ENCODE peak calls at places on chromosomes 2 and 18, in nine cellular contexts. E is M059J; K is posterior cingulate gyrus; X is Kasumi-1; I is DMS79; M is T-helper 9 cell; T is Jurkat, Clone E6-1; U is hypothalamus; W is left kidney. S is an unnamed sample.

GRCh38 chr2:230932556-230933511 is 7.8 kb upstream of the GPR55 start:
- DNase-seq in T (no peak), K (peak; percentile 74), M (no peak), W (peak; percentile 48), I (no peak), E (no peak), U (no peak), X (peak; percentile 23), S (no peak)

GRCh38 chr2:133431289-133431688 is 137.0 kb downstream of the NCKAP5 start:
- DNase-seq in U (no peak), T (no peak), I (no peak), K (no peak), X (no peak), M (no peak), W (peak; percentile 46), E (peak; percentile 90), S (no peak)

GRCh38 chr2:179139506-179139905 is 89.6 kb upstream of the CCDC141 start:
- DNase-seq in E (no peak), W (no peak), I (no peak), K (no peak), U (no peak), T (no peak), X (no peak), M (no peak), S (no peak)

GRCh38 chr2:55910077-55910476 is 13.5 kb downstream of the EFEMP1 start:
- DNase-seq in I (no peak), W (no peak), U (no peak), M (no peak), T (no peak), K (no peak), X (no peak), E (no peak), S (no peak)

GRCh38 chr2:194696690-194697089 is 960.3 kb upstream of the SLC39A10 start:
- DNase-seq in X (no peak), M (no peak), W (no peak), I (no peak), E (no peak), K (no peak), U (no peak), T (no peak), S (no peak)

GRCh38 chr18:55585050-55585449 is 2.9 kb downstream of the TCF4 start:
- DNase-seq in M (no peak), X (no peak), W (no peak), U (no peak), E (no peak), K (no peak), T (no peak), I (no peak), S (no peak)

GRCh38 chr2:174914894-174915760 is 90.1 kb downstream of the CHN1 start:
- DNase-seq in K (peak; percentile 30), U (no peak), T (no peak), W (no peak), E (peak; percentile 5), I (peak; percentile 92), M (no peak), X (no peak), S (no peak)

GRCh38 chr2:11122380-11122779 is 32.9 kb upstream of the SLC66A3 start:
- DNase-seq in X (no peak), U (no peak), K (no peak), I (no peak), W (no peak), M (no peak), T (no peak), E (no peak), S (no peak)

GRCh38 chr2:60867848-60868247 is 13.5 kb upstream of the REL start:
- DNase-seq in M (no peak), K (no peak), I (no peak), X (peak; percentile 90), U (no peak), E (no peak), T (no peak), W (no peak), S (peak; percentile 43)

GRCh38 chr2:65294701-65295100 is 67.1 kb downstream of the ACTR2 start:
- DNase-seq in I (no peak), X (no peak), K (no peak), M (no peak), T (no peak), U (no peak), E (no peak), W (no peak), S (no peak)

GRCh38 chr2:42328148-42328833 is 32.7 kb downstream of the COX7A2L start:
- DNase-seq in M (no peak), T (no peak), E (peak; percentile 25), U (no peak), I (no peak), K (no peak), X (peak; percentile 56), W (peak; percentile 38), S (no peak)